ENCODE peak calls at places on chromosomes 12 and 14, in nine cellular contexts. D is A549, C is HFFc6, E is activated B cell treated with CpG ODN at 0.5 μM for 24 hours, H is left ventricle myocardium inferior, I is WTC11, Y is PC-3, L is OCI-LY7, J is neural crest cell. R is an unnamed sample.

GRCh38 chr14:86013663-86014062 is 483.7 kb downstream of the FLRT2 start:
- DNase-seq in D (no peak), C (no peak), E (no peak), H (no peak), I (no peak), Y (peak; percentile 44), L (no peak), J (no peak), R (no peak)

GRCh38 chr12:127060933-127061332 is 1206.0 kb upstream of the TMEM132C start:
- DNase-seq in D (no peak), C (no peak), E (no peak), H (no peak), I (no peak), Y (no peak), L (no peak), J (no peak), R (no peak)

GRCh38 chr14:61321385-61322010 is at the start of gene PRKCH:
- DNase-seq in D (peak; percentile 65), C (no peak), E (peak; percentile 42), H (peak; percentile 73), I (peak; percentile 73), Y (peak; percentile 90), L (no peak), J (peak; percentile 28), R (peak; percentile 88)

GRCh38 chr14:85528080-85528881 is 1.7 kb upstream of the FLRT2 start:
- DNase-seq in D (peak; percentile 56), C (peak; percentile 78), E (no peak), H (no peak), I (peak; percentile 22), Y (peak; percentile 50), L (no peak), J (peak; percentile 20), R (no peak)

GRCh38 chr12:89756638-89757321 is 48.1 kb upstream of the ATP2B1 start:
- DNase-seq in D (peak; percentile 76), C (peak; percentile 99), E (no peak), H (no peak), I (no peak), Y (peak; percentile 98), L (peak; percentile 74), J (no peak), R (peak; percentile 74)

GRCh38 chr12:131311764-131312163 is 358.1 kb downstream of the ADGRD1 start:
- DNase-seq in D (no peak), C (no peak), E (no peak), H (no peak), I (no peak), Y (no peak), L (no peak), J (no peak), R (no peak)

GRCh38 chr12:104423273-104423672 is 33.5 kb upstream of the CHST11 start:
- DNase-seq in D (no peak), C (no peak), E (no peak), H (no peak), I (no peak), Y (peak; percentile 72), L (no peak), J (no peak), R (no peak)

GRCh38 chr14:39417014-39417413 is 15.2 kb downstream of the FBXO33 start:
- DNase-seq in D (no peak), C (peak; percentile 13), E (no peak), H (no peak), I (peak; percentile 55), Y (peak; percentile 39), L (no peak), J (no peak), R (no peak)

GRCh38 chr14:100056964-100057817 is 8.0 kb upstream of the EVL start:
- DNase-seq in D (peak; percentile 28), C (peak; percentile 20), E (no peak), H (no peak), I (no peak), Y (peak; percentile 51), L (peak; percentile 58), J (no peak), R (peak; percentile 69)
- TF ChIP-seq CTCF in D (peak; percentile 11), C (peak; percentile 47), E (no peak), H (peak; percentile 49), I (no peak), Y (peak; percentile 61), L (peak; percentile 76), J (no peak), R (peak; percentile 62)

GRCh38 chr14:87888136-87888999 is 104.6 kb downstream of the GALC start:
- DNase-seq in D (peak; percentile 14), C (no peak), E (no peak), H (no peak), I (peak; percentile 84), Y (peak; percentile 31), L (peak; percentile 26), J (no peak), R (no peak)
- TF ChIP-seq CTCF in D (peak; percentile 19), C (peak; percentile 67), E (no peak), H (peak; percentile 31), I (peak; percentile 78), Y (peak; percentile 62), L (peak; percentile 82), J (peak; percentile 57), R (peak; percentile 61)

DNA sequence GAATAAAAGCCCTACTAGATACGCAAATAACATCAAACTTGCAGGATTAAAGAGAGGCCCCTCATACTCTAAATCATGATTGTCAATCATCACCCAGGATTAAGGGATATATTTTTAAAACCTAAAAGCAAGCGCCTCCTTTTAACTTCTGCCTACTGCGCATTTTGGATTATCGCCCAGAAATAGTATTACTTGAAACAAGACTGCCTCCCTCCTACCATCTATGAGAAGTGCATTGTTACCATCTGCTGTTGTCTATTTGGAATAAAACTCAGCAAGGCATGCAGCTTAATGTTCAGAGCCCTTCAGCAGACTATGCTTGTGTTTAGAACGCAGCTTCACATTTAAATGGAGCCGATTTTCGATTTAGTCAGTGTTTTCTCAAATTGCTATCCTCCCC is 79.6 kb downstream of the EXOC5 start:
- DNase-seq in D (peak; percentile 6), C (peak; percentile 7), E (no peak), H (no peak), I (no peak), Y (peak; percentile 67), L (no peak), J (no peak), R (no peak)
- TF ChIP-seq CTCF in D (no peak), C (no peak), E (no peak), H (peak; percentile 18), I (no peak), Y (peak; percentile 77), L (no peak), J (peak; percentile 47), R (no peak)

GRCh38 chr14:82070040-82070439 is 536.4 kb upstream of the SEL1L start:
- DNase-seq in D (no peak), C (no peak), E (no peak), H (no peak), I (no peak), Y (no peak), L (no peak), J (no peak), R (no peak)
- TF ChIP-seq CTCF in D (no peak), C (no peak), E (no peak), H (no peak), I (no peak), Y (no peak), L (no peak), J (no peak), R (no peak)

GRCh38 chr14:100810435-100810834 is 15.5 kb upstream of the MEG3 start:
- DNase-seq in D (no peak), C (no peak), E (no peak), H (no peak), I (no peak), Y (no peak), L (no peak), J (no peak), R (no peak)

GRCh38 chr14:100806386-100806785 is 19.5 kb upstream of the MEG3 start:
- DNase-seq in D (no peak), C (no peak), E (no peak), H (no peak), I (no peak), Y (no peak), L (no peak), J (no peak), R (no peak)

GRCh38 chr14:100804558-100805309 is 21.2 kb upstream of the MEG3 start:
- DNase-seq in D (no peak), C (no peak), E (no peak), H (no peak), I (no peak), Y (no peak), L (no peak), J (no peak), R (no peak)

GRCh38 chr14:100807979-100808734 is 17.8 kb upstream of the MEG3 start:
- DNase-seq in D (no peak), C (no peak), E (no peak), H (no peak), I (no peak), Y (no peak), L (no peak), J (no peak), R (no peak)

GRCh38 chr14:100807496-100807895 is 18.4 kb upstream of the MEG3 start:
- DNase-seq in D (no peak), C (no peak), E (no peak), H (no peak), I (no peak), Y (no peak), L (no peak), J (no peak), R (no peak)
- TF ChIP-seq CTCF in D (no peak), C (no peak), E (no peak), H (no peak), I (no peak), Y (no peak), L (no peak), J (no peak), R (no peak)